ENCODE peak calls at places on chromosomes 11 and 22, in five cellular contexts. One of them, this sample, is unnamed.

GRCh38 chr11:132084433-132084832 is 714.0 kb downstream of the NTM start:
- DNase-seq in CD4-positive, CD25-positive, alpha-beta regulatory T cell: no peak
- DNase-seq in GM10248: no peak
- DNase-seq in myocyte: no peak
- DNase-seq in stimulated activated CD4-positive, alpha-beta T cell treated with anti-CD3 and anti-CD28 coated beads, Interleukin-2, amount 100 ng/mL, for 48 hours: no peak
- DNase-seq in this sample: no peak

GRCh38 chr22:30459206-30460052 is 12.4 kb downstream of the SEC14L3 start:
- DNase-seq in stimulated activated CD4-positive, alpha-beta T cell treated with anti-CD3 and anti-CD28 coated beads, Interleukin-2, amount 100 ng/mL, for 48 hours: no peak
- DNase-seq in GM10248: no peak
- DNase-seq in CD4-positive, CD25-positive, alpha-beta regulatory T cell: no peak
- DNase-seq in myocyte: peak; percentile 46
- DNase-seq in this sample: no peak

GRCh38 chr22:19824197-19825015 is 30.3 kb downstream of the GNB1L start:
- DNase-seq in myocyte: no peak
- DNase-seq in CD4-positive, CD25-positive, alpha-beta regulatory T cell: no peak
- DNase-seq in stimulated activated CD4-positive, alpha-beta T cell treated with anti-CD3 and anti-CD28 coated beads, Interleukin-2, amount 100 ng/mL, for 48 hours: no peak
- DNase-seq in GM10248: no peak
- DNase-seq in this sample: no peak

GRCh38 chr11:10405858-10406592 is 49.0 kb upstream of the AMPD3 start:
- DNase-seq in myocyte: peak; percentile 84
- DNase-seq in GM10248: peak; percentile 63
- DNase-seq in CD4-positive, CD25-positive, alpha-beta regulatory T cell: peak; percentile 47
- DNase-seq in stimulated activated CD4-positive, alpha-beta T cell treated with anti-CD3 and anti-CD28 coated beads, Interleukin-2, amount 100 ng/mL, for 48 hours: peak; percentile 25
- DNase-seq in this sample: peak; percentile 67

GRCh38 chr11:12496181-12497025 is 119.0 kb downstream of the PARVA start:
- DNase-seq in myocyte: peak; percentile 92
- DNase-seq in GM10248: no peak
- DNase-seq in stimulated activated CD4-positive, alpha-beta T cell treated with anti-CD3 and anti-CD28 coated beads, Interleukin-2, amount 100 ng/mL, for 48 hours: no peak
- DNase-seq in CD4-positive, CD25-positive, alpha-beta regulatory T cell: no peak
- DNase-seq in this sample: no peak

GRCh38 chr11:99423435-99423983 is 402.8 kb downstream of the CNTN5 start:
- DNase-seq in GM10248: no peak
- DNase-seq in CD4-positive, CD25-positive, alpha-beta regulatory T cell: no peak
- DNase-seq in myocyte: no peak
- DNase-seq in stimulated activated CD4-positive, alpha-beta T cell treated with anti-CD3 and anti-CD28 coated beads, Interleukin-2, amount 100 ng/mL, for 48 hours: no peak
- DNase-seq in this sample: no peak

GRCh38 chr11:134566311-134566710 is 154.3 kb upstream of the B3GAT1 start:
- DNase-seq in CD4-positive, CD25-positive, alpha-beta regulatory T cell: no peak
- DNase-seq in myocyte: no peak
- DNase-seq in stimulated activated CD4-positive, alpha-beta T cell treated with anti-CD3 and anti-CD28 coated beads, Interleukin-2, amount 100 ng/mL, for 48 hours: no peak
- DNase-seq in GM10248: no peak
- DNase-seq in this sample: no peak

GRCh38 chr22:22460635-22461034 is 47.9 kb downstream of the ZNF280B start:
- DNase-seq in myocyte: no peak
- DNase-seq in CD4-positive, CD25-positive, alpha-beta regulatory T cell: no peak
- DNase-seq in GM10248: no peak
- DNase-seq in stimulated activated CD4-positive, alpha-beta T cell treated with anti-CD3 and anti-CD28 coated beads, Interleukin-2, amount 100 ng/mL, for 48 hours: no peak
- DNase-seq in this sample: no peak

GRCh38 chr11:116513894-116514293 is 258.9 kb downstream of the BUD13 start:
- DNase-seq in CD4-positive, CD25-positive, alpha-beta regulatory T cell: no peak
- DNase-seq in myocyte: no peak
- DNase-seq in GM10248: peak; percentile 47
- DNase-seq in stimulated activated CD4-positive, alpha-beta T cell treated with anti-CD3 and anti-CD28 coated beads, Interleukin-2, amount 100 ng/mL, for 48 hours: peak; percentile 26
- DNase-seq in this sample: no peak

GRCh38 chr11:133894956-133895549 is 49.7 kb upstream of the SPATA19 start:
- DNase-seq in stimulated activated CD4-positive, alpha-beta T cell treated with anti-CD3 and anti-CD28 coated beads, Interleukin-2, amount 100 ng/mL, for 48 hours: no peak
- DNase-seq in GM10248: no peak
- DNase-seq in CD4-positive, CD25-positive, alpha-beta regulatory T cell: no peak
- DNase-seq in myocyte: peak; percentile 70
- DNase-seq in this sample: no peak

GRCh38 chr11:28110839-28111235 is 2.6 kb downstream of the METTL15 start:
- DNase-seq in CD4-positive, CD25-positive, alpha-beta regulatory T cell: peak; percentile 15
- DNase-seq in myocyte: no peak
- DNase-seq in stimulated activated CD4-positive, alpha-beta T cell treated with anti-CD3 and anti-CD28 coated beads, Interleukin-2, amount 100 ng/mL, for 48 hours: no peak
- DNase-seq in GM10248: no peak
- DNase-seq in this sample: no peak

GRCh38 chr11:112017538-112017937 is 7.7 kb upstream of the DLAT start:
- DNase-seq in CD4-positive, CD25-positive, alpha-beta regulatory T cell: no peak
- DNase-seq in myocyte: peak; percentile 69
- DNase-seq in GM10248: no peak
- DNase-seq in stimulated activated CD4-positive, alpha-beta T cell treated with anti-CD3 and anti-CD28 coated beads, Interleukin-2, amount 100 ng/mL, for 48 hours: no peak
- DNase-seq in this sample: no peak

This sample was measured in B cell.